ENCODE peak calls at places on chromosome 2, in five cellular contexts. One of them, this sample, is unnamed. For H3K9me3, the result is how much of the 10 kb centered on the place peaks cover.

GRCh38 chr2:78417355-78417754 is 608.1 kb upstream of the REG3G start:
- DNase-seq in Panc1: no peak
- DNase-seq in AG04450: no peak
- DNase-seq in astrocyte: no peak
- DNase-seq in kidney: no peak
- DNase-seq in this sample: no peak

GRCh38 chr2:157468931-157469708 is 25.2 kb upstream of the CYTIP start:
- DNase-seq in kidney: no peak
- DNase-seq in AG04450: no peak
- DNase-seq in Panc1: no peak
- DNase-seq in astrocyte: peak
- DNase-seq in this sample: no peak

GRCh38 chr2:122341007-122341406 is 585.6 kb downstream of the TSN start:
- DNase-seq in kidney: no peak
- DNase-seq in Panc1: no peak
- DNase-seq in AG04450: no peak
- DNase-seq in astrocyte: peak
- DNase-seq in this sample: no peak

GRCh38 chr2:149597050-149598013 is 9.8 kb upstream of the MMADHC start:
- DNase-seq in kidney: no peak
- DNase-seq in AG04450: peak
- DNase-seq in Panc1: peak
- DNase-seq in astrocyte: peak
- DNase-seq in this sample: no peak

GRCh38 chr2:182182436-182182835 is 196.8 kb downstream of the PPP1R1C start:
- DNase-seq in Panc1: no peak
- DNase-seq in AG04450: no peak
- DNase-seq in astrocyte: peak
- DNase-seq in kidney: no peak
- DNase-seq in this sample: no peak

GRCh38 chr2:72140621-72140960 is 7.1 kb downstream of the CYP26B1 start:
- DNase-seq in kidney: no peak
- DNase-seq in astrocyte: no peak
- DNase-seq in AG04450: no peak
- DNase-seq in Panc1: no peak
- DNase-seq in this sample: no peak

GRCh38 chr2:182379235-182379634 is 47.6 kb downstream of the PDE1A start:
- DNase-seq in kidney: no peak
- DNase-seq in Panc1: no peak
- DNase-seq in astrocyte: peak
- DNase-seq in AG04450: no peak
- DNase-seq in this sample: no peak

GRCh38 chr2:233556756-233557736 is 9.5 kb downstream of the USP40 start:
- DNase-seq in AG04450: peak
- DNase-seq in Panc1: no peak
- DNase-seq in astrocyte: peak
- DNase-seq in kidney: no peak
- DNase-seq in this sample: no peak

GRCh38 chr2:96324716-96325037 is 440 bp upstream of the ITPRIPL1 start:
- DNase-seq in Panc1: no peak
- DNase-seq in astrocyte: no peak
- DNase-seq in kidney: no peak
- DNase-seq in AG04450: no peak
- DNase-seq in this sample: no peak

GRCh38 chr2:197306691-197307030 is 3.9 kb downstream of the ANKRD44 start:
- DNase-seq in AG04450: no peak
- DNase-seq in kidney: no peak
- DNase-seq in astrocyte: no peak
- DNase-seq in Panc1: no peak
- DNase-seq in this sample: no peak

GRCh38 chr2:197307236-197307932 is 3.2 kb downstream of the ANKRD44 start:
- DNase-seq in Panc1: no peak
- DNase-seq in kidney: no peak
- DNase-seq in astrocyte: no peak
- DNase-seq in AG04450: no peak
- DNase-seq in this sample: no peak

GRCh38 chr2:197307933-197308521 is 2.6 kb downstream of the ANKRD44 start:
- DNase-seq in kidney: no peak
- DNase-seq in AG04450: no peak
- DNase-seq in Panc1: no peak
- DNase-seq in astrocyte: no peak
- DNase-seq in this sample: no peak

GRCh38 chr2:197304556-197305011 is 6.0 kb downstream of the ANKRD44 start:
- DNase-seq in kidney: no peak
- DNase-seq in Panc1: no peak
- DNase-seq in astrocyte: no peak
- DNase-seq in AG04450: no peak
- DNase-seq in this sample: no peak

GRCh38 chr2:197306024-197306690 is 4.4 kb downstream of the ANKRD44 start:
- DNase-seq in AG04450: no peak
- DNase-seq in astrocyte: no peak
- DNase-seq in Panc1: no peak
- DNase-seq in kidney: no peak
- DNase-seq in this sample: no peak
- H3K9me3 ChIP-seq in AG04450: under half
- H3K9me3 ChIP-seq in astrocyte: under half
- H3K9me3 ChIP-seq in Panc1: under half
- H3K9me3 ChIP-seq in kidney: under half
- H3K9me3 ChIP-seq in this sample: under half

GRCh38 chr2:5022056-5022455 is 670.1 kb upstream of the SOX11 start:
- DNase-seq in astrocyte: no peak
- DNase-seq in Panc1: no peak
- DNase-seq in AG04450: no peak
- DNase-seq in kidney: no peak
- DNase-seq in this sample: no peak
- H3K9me3 ChIP-seq in astrocyte: under half
- H3K9me3 ChIP-seq in Panc1: under half
- H3K9me3 ChIP-seq in AG04450: under half
- H3K9me3 ChIP-seq in kidney: under half
- H3K9me3 ChIP-seq in this sample: under half

GRCh38 chr2:46711156-46711555 is 204.4 kb downstream of the MCFD2 start:
- DNase-seq in astrocyte: peak
- DNase-seq in AG04450: no peak
- DNase-seq in kidney: no peak
- DNase-seq in Panc1: no peak
- DNase-seq in this sample: no peak
- H3K9me3 ChIP-seq in astrocyte: under half
- H3K9me3 ChIP-seq in AG04450: under half
- H3K9me3 ChIP-seq in kidney: under half
- H3K9me3 ChIP-seq in Panc1: under half
- H3K9me3 ChIP-seq in this sample: under half

DNA sequence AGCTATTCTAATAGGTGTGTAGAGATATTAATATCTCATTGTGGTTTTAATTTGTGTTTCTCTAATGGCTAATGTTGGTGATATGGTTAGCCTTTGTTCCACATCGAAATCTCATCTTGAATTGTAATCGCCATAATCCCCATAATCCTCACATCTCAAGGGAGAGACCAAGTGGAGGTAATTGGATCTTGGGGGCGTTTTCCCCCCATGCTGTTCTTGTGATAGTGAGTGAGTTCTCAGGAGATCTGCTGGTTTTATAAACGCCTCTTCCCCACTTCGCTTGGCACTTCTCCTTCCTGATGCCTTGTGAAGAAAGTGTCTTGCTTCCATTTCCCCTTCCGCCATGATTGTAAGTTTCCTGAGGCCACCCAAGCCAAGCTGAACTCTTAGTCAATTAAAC is 628.3 kb upstream of the KLHL29 start:
- DNase-seq in kidney: no peak
- DNase-seq in Panc1: no peak
- DNase-seq in AG04450: no peak
- DNase-seq in astrocyte: no peak
- DNase-seq in this sample: no peak
- H3K9me3 ChIP-seq in kidney: under half
- H3K9me3 ChIP-seq in Panc1: under half
- H3K9me3 ChIP-seq in AG04450: under half
- H3K9me3 ChIP-seq in astrocyte: under half
- H3K9me3 ChIP-seq in this sample: under half

GRCh38 chr2:240525802-240526201 is 32.0 kb downstream of the ANKMY1 start:
- DNase-seq in kidney: no peak
- DNase-seq in Panc1: no peak
- DNase-seq in astrocyte: no peak
- DNase-seq in AG04450: no peak
- DNase-seq in this sample: no peak
- H3K9me3 ChIP-seq in kidney: under half
- H3K9me3 ChIP-seq in Panc1: under half
- H3K9me3 ChIP-seq in astrocyte: under half
- H3K9me3 ChIP-seq in AG04450: half or more
- H3K9me3 ChIP-seq in this sample: under half

DNA sequence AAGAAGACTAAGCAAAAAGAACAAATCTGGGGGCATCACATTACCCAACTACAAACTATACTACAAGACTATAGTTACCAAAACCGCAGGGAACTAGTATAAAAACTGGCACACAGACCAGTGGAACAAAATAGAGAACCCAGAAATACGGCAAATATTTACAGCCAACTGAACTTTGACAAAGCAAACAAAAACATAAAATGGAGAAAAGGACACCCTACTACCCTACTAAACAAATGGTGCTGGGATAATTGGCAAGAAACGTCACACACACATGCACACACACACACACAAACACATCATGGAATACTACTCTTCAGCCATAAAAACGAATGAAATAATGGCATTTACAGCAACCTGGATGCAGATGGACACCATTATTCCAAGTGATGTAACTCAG is 53.3 kb downstream of the SESTD1 start:
- DNase-seq in Panc1: no peak
- DNase-seq in AG04450: no peak
- DNase-seq in astrocyte: no peak
- DNase-seq in kidney: no peak
- DNase-seq in this sample: no peak
- H3K9me3 ChIP-seq in Panc1: under half
- H3K9me3 ChIP-seq in AG04450: under half
- H3K9me3 ChIP-seq in astrocyte: under half
- H3K9me3 ChIP-seq in kidney: under half
- H3K9me3 ChIP-seq in this sample: under half

GRCh38 chr2:62203459-62203858 is 7.5 kb downstream of the B3GNT2 start:
- DNase-seq in astrocyte: no peak
- DNase-seq in kidney: no peak
- DNase-seq in Panc1: no peak
- DNase-seq in AG04450: no peak
- DNase-seq in this sample: no peak
- H3K9me3 ChIP-seq in astrocyte: under half
- H3K9me3 ChIP-seq in kidney: under half
- H3K9me3 ChIP-seq in Panc1: under half
- H3K9me3 ChIP-seq in AG04450: under half
- H3K9me3 ChIP-seq in this sample: under half

This sample was measured in T-helper 17 cell.